ENCODE peak calls at places on chromosomes 12 and 14, in four cellular contexts. One of them, this sample, is unnamed.

GRCh38 chr12:51926718-51927117 is 19.4 kb downstream of the ACVRL1 start:
- DNase-seq in astrocyte: no peak
- DNase-seq in PC-3: peak; percentile 69
- DNase-seq in neuronal stem cell: no peak
- DNase-seq in this sample: no peak

GRCh38 chr12:127230843-127231260 is 1036.1 kb upstream of the TMEM132C start:
- DNase-seq in astrocyte: peak; percentile 99
- DNase-seq in PC-3: peak; percentile 99
- DNase-seq in neuronal stem cell: no peak
- DNase-seq in this sample: no peak

GRCh38 chr12:56130876-56131275 is 2.8 kb downstream of the ESYT1 start:
- DNase-seq in astrocyte: no peak
- DNase-seq in PC-3: no peak
- DNase-seq in neuronal stem cell: no peak
- DNase-seq in this sample: no peak

GRCh38 chr14:68523326-68523610 is 269.6 kb downstream of the ZFP36L1 start:
- DNase-seq in astrocyte: no peak
- DNase-seq in PC-3: no peak
- DNase-seq in neuronal stem cell: no peak
- DNase-seq in this sample: no peak

GRCh38 chr14:33465952-33466700 is 484.7 kb downstream of the EGLN3 start:
- DNase-seq in astrocyte: peak; percentile 84
- DNase-seq in PC-3: peak; percentile 79
- DNase-seq in neuronal stem cell: no peak
- DNase-seq in this sample: no peak

GRCh38 chr14:57575482-57575881 is 81.8 kb upstream of the CCDC198 start:
- DNase-seq in astrocyte: no peak
- DNase-seq in PC-3: no peak
- DNase-seq in neuronal stem cell: no peak
- DNase-seq in this sample: no peak

GRCh38 chr12:8564656-8565055 is 24.0 kb upstream of the CLEC4E start:
- DNase-seq in astrocyte: no peak
- DNase-seq in PC-3: no peak
- DNase-seq in neuronal stem cell: no peak
- DNase-seq in this sample: no peak

GRCh38 chr14:61700104-61700886 is 5.0 kb downstream of the HIF1A start:
- DNase-seq in astrocyte: no peak
- DNase-seq in PC-3: no peak
- DNase-seq in neuronal stem cell: no peak
- DNase-seq in this sample: no peak

GRCh38 chr12:12441051-12441807 is 84.4 kb downstream of the BORCS5 start:
- DNase-seq in astrocyte: no peak
- DNase-seq in PC-3: no peak
- DNase-seq in neuronal stem cell: no peak
- DNase-seq in this sample: no peak

GRCh38 chr14:68363401-68363800 is 429.5 kb downstream of the ZFP36L1 start:
- DNase-seq in astrocyte: no peak
- DNase-seq in PC-3: no peak
- DNase-seq in neuronal stem cell: peak; percentile 43
- DNase-seq in this sample: no peak

GRCh38 chr14:47539065-47539464 is 136.3 kb downstream of the MDGA2 start:
- DNase-seq in astrocyte: no peak
- DNase-seq in PC-3: peak; percentile 43
- DNase-seq in neuronal stem cell: no peak
- DNase-seq in this sample: no peak

GRCh38 chr12:70052931-70053497 is 190.2 kb upstream of the CNOT2 start:
- DNase-seq in astrocyte: peak; percentile 75
- DNase-seq in PC-3: peak; percentile 88
- DNase-seq in neuronal stem cell: no peak
- DNase-seq in this sample: no peak

GRCh38 chr14:68018598-68018997 is 199.0 kb downstream of the RAD51B start:
- DNase-seq in astrocyte: no peak
- DNase-seq in PC-3: peak; percentile 59
- DNase-seq in neuronal stem cell: no peak
- DNase-seq in this sample: no peak

GRCh38 chr14:85248881-85249635 is 280.9 kb upstream of the FLRT2 start:
- DNase-seq in astrocyte: no peak
- DNase-seq in PC-3: peak; percentile 43
- DNase-seq in neuronal stem cell: no peak
- DNase-seq in this sample: no peak

GRCh38 chr14:25010471-25010870 is 39.5 kb downstream of the STXBP6 start:
- DNase-seq in astrocyte: no peak
- DNase-seq in PC-3: no peak
- DNase-seq in neuronal stem cell: no peak
- DNase-seq in this sample: no peak

GRCh38 chr14:25006961-25007795 is 42.8 kb downstream of the STXBP6 start:
- DNase-seq in astrocyte: peak; percentile 99
- DNase-seq in PC-3: peak; percentile 62
- DNase-seq in neuronal stem cell: no peak
- DNase-seq in this sample: no peak

GRCh38 chr14:25011095-25011494 is 38.9 kb downstream of the STXBP6 start:
- DNase-seq in astrocyte: no peak
- DNase-seq in PC-3: no peak
- DNase-seq in neuronal stem cell: no peak
- DNase-seq in this sample: no peak

GRCh38 chr14:25007832-25008231 is 42.1 kb downstream of the STXBP6 start:
- DNase-seq in astrocyte: no peak
- DNase-seq in PC-3: no peak
- DNase-seq in neuronal stem cell: no peak
- DNase-seq in this sample: no peak

DNA sequence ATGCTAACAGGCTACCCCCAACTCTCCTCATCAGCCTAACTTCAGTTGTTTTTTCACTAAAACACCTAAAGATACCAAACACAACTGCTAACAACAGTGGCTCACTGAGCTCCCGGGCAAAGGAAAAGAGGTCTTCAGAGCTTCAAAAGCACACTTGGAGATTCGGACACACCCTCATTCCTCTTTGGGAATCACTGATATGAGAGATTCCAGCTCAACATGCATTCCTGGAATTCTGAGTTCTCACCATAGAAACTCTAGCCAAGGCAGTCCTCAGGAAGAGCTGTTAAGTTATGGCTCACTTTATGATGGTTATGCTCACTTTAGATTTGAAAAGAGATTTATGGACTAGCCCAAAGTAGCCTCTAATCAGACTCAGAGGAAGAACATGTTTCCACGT is 40.1 kb downstream of the STXBP6 start:
- DNase-seq in astrocyte: peak; percentile 80
- DNase-seq in PC-3: no peak
- DNase-seq in neuronal stem cell: no peak
- DNase-seq in this sample: no peak
- H3K9ac ChIP-seq in astrocyte: peak overlapping the region; percentile 7
- H3K9ac ChIP-seq in PC-3: no peak overlapping the region
- H3K9ac ChIP-seq in neuronal stem cell: no peak overlapping the region
- H3K9ac ChIP-seq in this sample: no peak overlapping the region

GRCh38 chr12:116313194-116313910 is 35.9 kb upstream of the MED13L start:
- DNase-seq in astrocyte: no peak
- DNase-seq in PC-3: no peak
- DNase-seq in neuronal stem cell: no peak
- DNase-seq in this sample: no peak

GRCh38 chr12:116318738-116319050 is 41.2 kb upstream of the MED13L start:
- DNase-seq in astrocyte: no peak
- DNase-seq in PC-3: no peak
- DNase-seq in neuronal stem cell: no peak
- DNase-seq in this sample: no peak

GRCh38 chr12:116317986-116318737 is 40.7 kb upstream of the MED13L start:
- DNase-seq in astrocyte: no peak
- DNase-seq in PC-3: peak; percentile 70
- DNase-seq in neuronal stem cell: no peak
- DNase-seq in this sample: no peak

GRCh38 chr12:116317139-116317538 is 39.6 kb upstream of the MED13L start:
- DNase-seq in astrocyte: no peak
- DNase-seq in PC-3: no peak
- DNase-seq in neuronal stem cell: no peak
- DNase-seq in this sample: no peak

DNA sequence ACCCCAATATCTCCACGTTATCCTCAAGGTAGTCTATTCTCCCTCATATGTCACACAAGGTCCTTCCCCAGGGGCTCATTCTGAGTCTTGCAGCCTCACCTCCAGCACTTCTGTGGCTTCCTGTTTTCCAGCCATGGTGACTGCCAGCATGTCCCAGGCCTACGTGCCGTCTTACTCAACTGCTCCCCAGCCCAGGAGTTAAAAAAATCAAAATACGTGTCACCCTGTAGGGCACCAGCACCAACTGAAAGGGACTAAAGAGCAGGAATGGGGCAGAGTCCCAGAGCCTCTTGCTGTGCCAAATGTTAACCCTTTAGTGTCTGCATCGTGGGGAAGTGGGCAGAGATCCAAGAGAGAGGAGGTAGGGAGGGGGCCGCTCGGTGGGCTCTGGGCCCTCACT is 37.0 kb upstream of the MED13L start:
- DNase-seq in astrocyte: no peak
- DNase-seq in PC-3: no peak
- DNase-seq in neuronal stem cell: no peak
- DNase-seq in this sample: no peak
- H3K27ac ChIP-seq in astrocyte: no peak overlapping the region
- H3K27ac ChIP-seq in PC-3: no peak overlapping the region
- H3K27ac ChIP-seq in neuronal stem cell: no peak overlapping the region
- H3K27ac ChIP-seq in this sample: no peak overlapping the region

DNA sequence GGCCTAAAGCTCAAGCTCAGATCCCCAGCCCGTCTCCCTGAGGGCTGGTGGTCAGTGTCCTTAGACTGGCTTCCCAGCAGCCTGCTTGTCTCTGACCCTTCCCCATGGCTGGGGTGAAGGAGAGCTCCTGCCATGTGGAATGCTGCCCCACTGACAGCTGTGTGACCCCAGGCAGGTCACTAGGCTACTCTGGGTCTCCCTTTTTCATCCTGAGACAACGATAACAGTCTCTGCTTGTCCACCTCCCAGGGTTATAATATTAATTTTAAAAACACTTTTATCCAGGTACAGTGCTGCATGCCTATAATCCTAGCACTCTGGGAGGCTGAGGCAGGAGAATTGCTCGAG is 47.3 kb downstream of the SYNE3 start:
- DNase-seq in astrocyte: no peak
- DNase-seq in PC-3: no peak
- DNase-seq in neuronal stem cell: no peak
- DNase-seq in this sample: peak; percentile 32
- H3K4me1 ChIP-seq in astrocyte: no peaks in the 10 kb centered on the region
- H3K4me1 ChIP-seq in PC-3: no peaks in the 10 kb centered on the region
- H3K4me1 ChIP-seq in neuronal stem cell: no peaks in the 10 kb centered on the region
- H3K4me1 ChIP-seq in this sample: peaks cover 9% of the 10 kb centered on the region

GRCh38 chr14:73613419-73613963 is 1.2 kb downstream of the ACOT6 start:
- DNase-seq in astrocyte: no peak
- DNase-seq in PC-3: peak; percentile 67
- DNase-seq in neuronal stem cell: no peak
- DNase-seq in this sample: no peak
- H3K9ac ChIP-seq in astrocyte: no peak overlapping the region
- H3K9ac ChIP-seq in PC-3: peak overlapping the region; percentile 48
- H3K9ac ChIP-seq in neuronal stem cell: no peak overlapping the region
- H3K9ac ChIP-seq in this sample: no peak overlapping the region

GRCh38 chr12:106987846-106988245 is 900 bp upstream of the MTERF2 start:
- DNase-seq in astrocyte: no peak
- DNase-seq in PC-3: no peak
- DNase-seq in neuronal stem cell: no peak
- DNase-seq in this sample: no peak
- H3K27ac ChIP-seq in astrocyte: no peak overlapping the region
- H3K27ac ChIP-seq in PC-3: no peak overlapping the region
- H3K27ac ChIP-seq in neuronal stem cell: no peak overlapping the region
- H3K27ac ChIP-seq in this sample: peak overlapping the region; percentile 23

DNA sequence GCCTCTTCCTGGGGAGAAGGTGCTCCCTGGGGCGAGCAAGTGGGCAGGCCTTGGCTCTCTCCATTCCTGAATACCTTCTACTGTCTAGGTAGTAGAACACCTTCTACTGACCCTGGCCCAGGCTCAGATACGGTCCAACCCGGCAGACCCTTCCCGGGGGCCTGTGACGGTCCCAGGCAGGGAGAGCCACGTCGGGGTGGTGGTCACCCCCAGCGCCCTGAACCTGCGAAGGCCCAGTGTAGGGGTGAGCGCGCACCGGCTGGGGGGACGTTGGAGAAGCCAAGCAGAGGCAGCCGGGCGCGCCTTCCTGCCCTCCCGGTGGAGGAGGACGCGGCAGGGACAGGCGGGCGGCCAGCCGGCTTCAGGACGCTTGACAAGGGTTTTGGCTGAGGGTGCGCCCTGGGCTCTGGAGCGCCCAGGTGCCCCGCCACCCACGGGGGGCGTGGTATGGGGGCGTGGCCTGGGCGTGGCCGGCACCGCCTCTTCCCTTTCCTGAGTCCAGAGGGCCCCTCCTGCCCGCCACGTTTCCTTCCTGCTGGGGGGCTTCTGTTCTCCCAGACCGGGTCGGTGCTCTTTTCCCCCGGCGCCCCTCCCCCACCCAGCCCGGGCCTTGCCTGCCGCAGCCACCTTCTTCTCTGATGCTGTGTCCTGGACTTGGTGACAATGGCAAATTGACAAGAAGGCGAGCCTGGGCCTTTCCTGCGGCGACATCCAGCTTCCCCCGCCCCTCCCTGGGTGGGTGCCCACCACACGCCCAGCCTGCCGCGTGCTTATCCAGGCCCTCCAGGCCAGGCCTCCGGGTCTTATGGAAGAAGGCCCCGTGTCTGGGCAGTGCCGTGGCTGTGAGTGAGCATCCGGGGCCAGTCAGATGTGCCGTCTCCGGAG is 24.5 kb upstream of the PPP1R13B start:
- DNase-seq in astrocyte: no peak
- DNase-seq in PC-3: no peak
- DNase-seq in neuronal stem cell: peak; percentile 32
- DNase-seq in this sample: peak; percentile 90
- H3K4me1 ChIP-seq in astrocyte: peaks cover 5% of the 10 kb centered on the region
- H3K4me1 ChIP-seq in PC-3: no peaks in the 10 kb centered on the region
- H3K4me1 ChIP-seq in neuronal stem cell: no peaks in the 10 kb centered on the region
- H3K4me1 ChIP-seq in this sample: peaks cover 14% of the 10 kb centered on the region